ENCODE peak calls at places on chromosomes 16 and 17, in nine cellular contexts. K is stimulated activated effector memory CD8-positive, alpha-beta T cell treated with anti-CD3 and anti-CD28 coated beads, Interleukin-12 subunit alpha, Interleukin-12 subunit beta, amount 100 ng/mL, for 72 hours; Z is stimulated activated CD4-positive, alpha-beta T cell treated with anti-CD3 and anti-CD28 coated beads, Interleukin-1b, Interleukin-23, amount 100 ng/mL, for 24 hours; I is amygdala; L is kidney epithelial cell; A is GM20000; J is neural progenitor cell; T is iris pigment epithelial cell; N is dorsolateral prefrontal cortex. H is an unnamed sample.

GRCh38 chr17:73604476-73604875 is 39.8 kb downstream of the SDK2 start:
- DNase-seq in A (no peak), J (no peak), I (no peak), L (no peak), N (no peak), K (no peak), Z (no peak), T (no peak), H (no peak)

GRCh38 chr17:42484304-42484703 is 25.6 kb downstream of the ATP6V0A1 start:
- DNase-seq in J (no peak), K (peak; percentile 48), N (no peak), A (no peak), I (no peak), Z (peak; percentile 32), L (no peak), T (no peak), H (peak; percentile 54)

GRCh38 chr17:45895969-45896793 is 1.8 kb downstream of the MAPT start:
- DNase-seq in J (peak; percentile 48), K (no peak), L (no peak), I (no peak), Z (no peak), A (no peak), N (no peak), T (peak; percentile 14), H (no peak)

GRCh38 chr17:72455562-72455961 is 334.7 kb downstream of the SOX9 start:
- DNase-seq in A (no peak), I (no peak), J (no peak), T (no peak), Z (no peak), L (no peak), K (no peak), N (no peak), H (no peak)

GRCh38 chr16:81885976-81886586 is 107.0 kb downstream of the PLCG2 start:
- DNase-seq in Z (peak; percentile 7), L (no peak), N (no peak), J (peak; percentile 60), K (no peak), I (no peak), T (peak; percentile 37), A (peak; percentile 69), H (no peak)

GRCh38 chr17:75011788-75012319 is 616 bp upstream of the MRPL58 start:
- DNase-seq in L (no peak), N (peak; percentile 65), Z (no peak), K (no peak), I (peak; percentile 52), T (peak; percentile 82), A (peak; percentile 11), J (peak; percentile 41), H (peak; percentile 74)

GRCh38 chr17:50213026-50214015 is 11.9 kb upstream of the COL1A1 start:
- DNase-seq in T (peak; percentile 48), N (no peak), Z (no peak), J (peak; percentile 71), K (no peak), L (no peak), I (no peak), A (peak; percentile 79), H (peak; percentile 39)

GRCh38 chr17:1109606-1110523 is 69.9 kb downstream of the ABR start:
- DNase-seq in L (no peak), K (no peak), Z (peak; percentile 26), T (no peak), J (peak; percentile 78), A (no peak), N (no peak), I (no peak), H (no peak)

GRCh38 chr17:50175035-50175788 is 9.4 kb downstream of the SGCA start:
- DNase-seq in N (no peak), J (no peak), Z (no peak), A (no peak), T (no peak), I (no peak), L (no peak), K (no peak), H (no peak)

H was measured in left lobe of liver.